ENCODE peak calls at places on chromosomes 16 and 17, in seven cellular contexts. One of them, this sample, is unnamed.

GRCh38 chr17:79650283-79650682 is 39.4 kb upstream of the RBFOX3 start:
- DNase-seq in K562: no peak
- DNase-seq in HCT116: no peak
- DNase-seq in SK-N-SH: no peak
- DNase-seq in GM12878: no peak
- DNase-seq in Panc1: no peak
- DNase-seq in HepG2: no peak
- DNase-seq in this sample: no peak

GRCh38 chr16:25212636-25213035 is 4.1 kb upstream of the AQP8 start:
- DNase-seq in GM12878: no peak
- DNase-seq in HCT116: no peak
- DNase-seq in HepG2: no peak
- DNase-seq in SK-N-SH: no peak
- DNase-seq in Panc1: no peak
- DNase-seq in K562: no peak
- DNase-seq in this sample: no peak

GRCh38 chr17:63848834-63849689 is 6.6 kb upstream of the SMARCD2 start:
- DNase-seq in SK-N-SH: peak; percentile 66
- DNase-seq in Panc1: peak; percentile 60
- DNase-seq in K562: peak; percentile 98
- DNase-seq in HepG2: peak; percentile 71
- DNase-seq in HCT116: peak; percentile 99
- DNase-seq in GM12878: peak; percentile 72
- DNase-seq in this sample: peak; percentile 96

GRCh38 chr17:38703742-38704644 is 1.1 kb upstream of the MLLT6 start:
- DNase-seq in Panc1: no peak
- DNase-seq in SK-N-SH: peak; percentile 80
- DNase-seq in K562: peak; percentile 88
- DNase-seq in HCT116: peak; percentile 81
- DNase-seq in GM12878: no peak
- DNase-seq in HepG2: peak; percentile 100
- DNase-seq in this sample: peak; percentile 99

GRCh38 chr16:3027983-3028715 is 4.3 kb downstream of the THOC6 start:
- DNase-seq in HepG2: peak; percentile 65
- DNase-seq in Panc1: peak; percentile 32
- DNase-seq in SK-N-SH: peak; percentile 95
- DNase-seq in HCT116: peak; percentile 62
- DNase-seq in K562: peak; percentile 95
- DNase-seq in GM12878: peak; percentile 23
- DNase-seq in this sample: peak; percentile 92

GRCh38 chr17:58278661-58279015 is 2.1 kb downstream of the MPO start:
- DNase-seq in HepG2: no peak
- DNase-seq in K562: no peak
- DNase-seq in SK-N-SH: peak; percentile 58
- DNase-seq in Panc1: no peak
- DNase-seq in HCT116: no peak
- DNase-seq in GM12878: no peak
- DNase-seq in this sample: no peak

GRCh38 chr17:13843862-13844640 is 225.3 kb upstream of the COX10 start:
- DNase-seq in Panc1: no peak
- DNase-seq in SK-N-SH: no peak
- DNase-seq in K562: no peak
- DNase-seq in HCT116: no peak
- DNase-seq in HepG2: no peak
- DNase-seq in GM12878: no peak
- DNase-seq in this sample: no peak

GRCh38 chr16:89268987-89269735 is 51.7 kb downstream of the ZNF778 start:
- DNase-seq in HCT116: no peak
- DNase-seq in GM12878: no peak
- DNase-seq in HepG2: no peak
- DNase-seq in K562: no peak
- DNase-seq in SK-N-SH: no peak
- DNase-seq in Panc1: no peak
- DNase-seq in this sample: no peak

GRCh38 chr17:42720996-42721583 is 23.8 kb downstream of the EZH1 start:
- DNase-seq in HCT116: peak; percentile 46
- DNase-seq in K562: peak; percentile 60
- DNase-seq in Panc1: no peak
- DNase-seq in HepG2: peak; percentile 83
- DNase-seq in GM12878: no peak
- DNase-seq in SK-N-SH: peak; percentile 75
- DNase-seq in this sample: peak; percentile 87

GRCh38 chr16:57757883-57758282 is 22.3 kb downstream of the KATNB1 start:
- DNase-seq in HepG2: no peak
- DNase-seq in K562: no peak
- DNase-seq in GM12878: no peak
- DNase-seq in SK-N-SH: no peak
- DNase-seq in HCT116: no peak
- DNase-seq in Panc1: no peak
- DNase-seq in this sample: no peak

GRCh38 chr17:58409432-58409831 is 7.9 kb downstream of the RNF43 start:
- DNase-seq in HepG2: no peak
- DNase-seq in GM12878: no peak
- DNase-seq in HCT116: no peak
- DNase-seq in Panc1: no peak
- DNase-seq in K562: no peak
- DNase-seq in SK-N-SH: no peak
- DNase-seq in this sample: no peak

GRCh38 chr16:48903054-48903453 is 293.1 kb upstream of the N4BP1 start:
- DNase-seq in GM12878: no peak
- DNase-seq in Panc1: no peak
- DNase-seq in HCT116: no peak
- DNase-seq in SK-N-SH: peak; percentile 8
- DNase-seq in HepG2: no peak
- DNase-seq in K562: no peak
- DNase-seq in this sample: peak; percentile 45

GRCh38 chr16:80462902-80463301 is 77.9 kb upstream of the DYNLRB2 start:
- DNase-seq in K562: no peak
- DNase-seq in HepG2: peak; percentile 29
- DNase-seq in HCT116: no peak
- DNase-seq in Panc1: no peak
- DNase-seq in SK-N-SH: no peak
- DNase-seq in GM12878: no peak
- DNase-seq in this sample: no peak

GRCh38 chr17:55224746-55225145 is 40.0 kb upstream of the HLF start:
- DNase-seq in HCT116: no peak
- DNase-seq in K562: no peak
- DNase-seq in Panc1: no peak
- DNase-seq in HepG2: no peak
- DNase-seq in GM12878: no peak
- DNase-seq in SK-N-SH: no peak
- DNase-seq in this sample: no peak

GRCh38 chr16:11681526-11681925 is 13.3 kb downstream of the SNN start:
- DNase-seq in K562: no peak
- DNase-seq in HepG2: no peak
- DNase-seq in GM12878: no peak
- DNase-seq in SK-N-SH: no peak
- DNase-seq in Panc1: no peak
- DNase-seq in HCT116: no peak
- DNase-seq in this sample: no peak

GRCh38 chr17:76529643-76530488 is 7.6 kb downstream of the CYGB start:
- DNase-seq in K562: peak; percentile 83
- DNase-seq in HepG2: peak; percentile 61
- DNase-seq in Panc1: no peak
- DNase-seq in GM12878: no peak
- DNase-seq in SK-N-SH: peak; percentile 92
- DNase-seq in HCT116: no peak
- DNase-seq in this sample: no peak

GRCh38 chr17:68592667-68593330 is 8.4 kb downstream of the FAM20A start:
- DNase-seq in SK-N-SH: no peak
- DNase-seq in Panc1: no peak
- DNase-seq in HCT116: no peak
- DNase-seq in HepG2: no peak
- DNase-seq in K562: no peak
- DNase-seq in GM12878: no peak
- DNase-seq in this sample: no peak

GRCh38 chr16:17412221-17412620 is 58.5 kb downstream of the XYLT1 start:
- DNase-seq in SK-N-SH: no peak
- DNase-seq in K562: no peak
- DNase-seq in HCT116: no peak
- DNase-seq in Panc1: no peak
- DNase-seq in HepG2: no peak
- DNase-seq in GM12878: no peak
- DNase-seq in this sample: peak; percentile 79

GRCh38 chr17:80453980-80454556 is 22.3 kb downstream of the NPTX1 start:
- DNase-seq in HepG2: peak; percentile 16
- DNase-seq in Panc1: no peak
- DNase-seq in SK-N-SH: no peak
- DNase-seq in K562: no peak
- DNase-seq in HCT116: no peak
- DNase-seq in GM12878: no peak
- DNase-seq in this sample: no peak

GRCh38 chr17:76276461-76277299 is 11.5 kb downstream of the UBALD2 start:
- DNase-seq in SK-N-SH: peak; percentile 42
- DNase-seq in HCT116: no peak
- DNase-seq in Panc1: no peak
- DNase-seq in HepG2: no peak
- DNase-seq in K562: no peak
- DNase-seq in GM12878: no peak
- DNase-seq in this sample: no peak

GRCh38 chr16:48099455-48099854 is 56.3 kb downstream of the ABCC12 start:
- DNase-seq in HCT116: peak; percentile 49
- DNase-seq in HepG2: no peak
- DNase-seq in K562: peak; percentile 33
- DNase-seq in GM12878: no peak
- DNase-seq in Panc1: no peak
- DNase-seq in SK-N-SH: no peak
- DNase-seq in this sample: peak; percentile 61

GRCh38 chr17:45221081-45221996 is at the start of gene FMNL1:
- DNase-seq in K562: peak; percentile 60
- DNase-seq in HCT116: no peak
- DNase-seq in GM12878: no peak
- DNase-seq in Panc1: no peak
- DNase-seq in HepG2: no peak
- DNase-seq in SK-N-SH: peak; percentile 71
- DNase-seq in this sample: peak; percentile 80

GRCh38 chr17:37358098-37358829 is 17.5 kb upstream of the C17orf78 start:
- DNase-seq in HepG2: peak; percentile 81
- DNase-seq in SK-N-SH: peak; percentile 84
- DNase-seq in HCT116: no peak
- DNase-seq in K562: peak; percentile 71
- DNase-seq in Panc1: no peak
- DNase-seq in GM12878: no peak
- DNase-seq in this sample: peak; percentile 94

DNA sequence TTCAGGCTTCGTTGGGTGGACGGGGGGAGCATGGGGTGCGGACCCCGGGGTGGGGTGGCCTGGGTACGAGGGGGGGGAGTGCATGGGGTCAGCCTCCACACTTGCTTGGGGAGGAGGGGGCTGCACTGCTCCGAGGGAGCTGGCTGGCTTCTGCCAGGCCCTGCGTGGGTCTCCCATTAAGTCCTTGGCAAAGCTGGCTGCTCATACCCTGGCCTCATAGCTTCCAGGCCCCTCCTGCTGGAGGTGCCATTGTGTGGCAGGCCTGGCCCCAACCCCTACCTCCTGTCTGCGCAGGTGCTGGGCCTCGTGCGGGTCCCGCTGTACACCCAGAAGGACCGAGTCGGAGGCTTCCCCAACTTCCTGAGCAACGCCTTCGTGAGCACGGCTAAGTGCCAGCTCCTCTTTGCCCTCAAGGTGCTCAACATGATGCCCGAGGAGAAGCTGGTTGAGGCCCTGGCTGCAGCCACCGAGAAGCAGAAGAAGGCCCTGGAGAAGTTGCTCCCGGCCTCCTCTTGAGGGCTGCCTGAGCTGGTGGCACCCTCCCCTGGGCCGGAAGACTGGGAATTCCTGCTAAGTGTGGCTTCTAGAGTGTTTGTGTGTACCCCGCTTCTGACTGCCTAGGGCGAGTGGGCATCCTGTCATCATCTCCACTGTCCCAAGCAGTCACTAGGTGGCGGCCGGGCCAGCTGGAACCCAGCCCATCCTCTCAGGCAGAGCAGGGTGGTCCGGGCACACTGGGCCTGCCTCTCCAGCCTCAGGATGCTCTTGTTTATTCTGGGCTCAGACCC is 1.5 kb downstream of the NUDT16L1 start:
- DNase-seq in Panc1: no peak
- DNase-seq in HCT116: no peak
- DNase-seq in GM12878: no peak
- DNase-seq in K562: no peak
- DNase-seq in HepG2: no peak
- DNase-seq in SK-N-SH: peak; percentile 58
- DNase-seq in this sample: no peak
- H3K4me1 ChIP-seq in Panc1: peaks cover 49% of the 10 kb centered on the region
- H3K4me1 ChIP-seq in HCT116: peaks cover 16% of the 10 kb centered on the region
- H3K4me1 ChIP-seq in GM12878: peaks cover 12% of the 10 kb centered on the region
- H3K4me1 ChIP-seq in K562: peaks cover 72% of the 10 kb centered on the region
- H3K4me1 ChIP-seq in HepG2: peaks cover 38% of the 10 kb centered on the region
- H3K4me1 ChIP-seq in SK-N-SH: no peaks in the 10 kb centered on the region
- H3K4me1 ChIP-seq in this sample: no peaks in the 10 kb centered on the region

GRCh38 chr16:66001432-66001831 is 365.1 kb upstream of the CDH5 start:
- DNase-seq in Panc1: no peak
- DNase-seq in SK-N-SH: no peak
- DNase-seq in K562: no peak
- DNase-seq in HepG2: no peak
- DNase-seq in GM12878: no peak
- DNase-seq in HCT116: no peak
- DNase-seq in this sample: no peak
- TF ChIP-seq POLR2AphosphoS5 in Panc1: no peak
- TF ChIP-seq POLR2AphosphoS5 in SK-N-SH: no peak
- TF ChIP-seq POLR2AphosphoS5 in K562: no peak
- TF ChIP-seq POLR2AphosphoS5 in HepG2: no peak
- TF ChIP-seq POLR2AphosphoS5 in GM12878: no peak
- TF ChIP-seq POLR2AphosphoS5 in HCT116: no peak
- TF ChIP-seq POLR2AphosphoS5 in this sample: no peak

GRCh38 chr17:72982680-72983079 is 109.8 kb downstream of the SLC39A11 start:
- DNase-seq in HCT116: no peak
- DNase-seq in K562: no peak
- DNase-seq in HepG2: peak; percentile 39
- DNase-seq in Panc1: no peak
- DNase-seq in GM12878: no peak
- DNase-seq in SK-N-SH: no peak
- DNase-seq in this sample: no peak

GRCh38 chr17:72985882-72986720 is 106.4 kb downstream of the SLC39A11 start:
- DNase-seq in Panc1: peak; percentile 53
- DNase-seq in GM12878: peak; percentile 47
- DNase-seq in HepG2: peak; percentile 79
- DNase-seq in K562: peak; percentile 85
- DNase-seq in HCT116: peak; percentile 70
- DNase-seq in SK-N-SH: peak; percentile 85
- DNase-seq in this sample: peak; percentile 93

GRCh38 chr17:72987166-72987565 is 105.3 kb downstream of the SLC39A11 start:
- DNase-seq in GM12878: no peak
- DNase-seq in HCT116: no peak
- DNase-seq in Panc1: no peak
- DNase-seq in HepG2: no peak
- DNase-seq in SK-N-SH: no peak
- DNase-seq in K562: no peak
- DNase-seq in this sample: no peak

GRCh38 chr17:72984925-72985322 is 107.6 kb downstream of the SLC39A11 start:
- DNase-seq in SK-N-SH: no peak
- DNase-seq in K562: no peak
- DNase-seq in Panc1: no peak
- DNase-seq in HCT116: peak; percentile 82
- DNase-seq in HepG2: no peak
- DNase-seq in GM12878: no peak
- DNase-seq in this sample: no peak

GRCh38 chr17:72984145-72984924 is 108.2 kb downstream of the SLC39A11 start:
- DNase-seq in GM12878: no peak
- DNase-seq in HCT116: peak; percentile 84
- DNase-seq in HepG2: no peak
- DNase-seq in K562: no peak
- DNase-seq in Panc1: no peak
- DNase-seq in SK-N-SH: no peak
- DNase-seq in this sample: no peak
- TF ChIP-seq REST in GM12878: no peak
- TF ChIP-seq REST in HCT116: no peak
- TF ChIP-seq REST in HepG2: no peak
- TF ChIP-seq REST in K562: no peak
- TF ChIP-seq REST in Panc1: no peak
- TF ChIP-seq REST in SK-N-SH: no peak
- TF ChIP-seq REST in this sample: no peak

GRCh38 chr17:81563861-81564586 is 11.9 kb upstream of the FAAP100 start:
- DNase-seq in HepG2: no peak
- DNase-seq in SK-N-SH: no peak
- DNase-seq in K562: no peak
- DNase-seq in Panc1: no peak
- DNase-seq in GM12878: no peak
- DNase-seq in HCT116: no peak
- DNase-seq in this sample: no peak
- H3K4me1 ChIP-seq in HepG2: no peaks in the 10 kb centered on the region
- H3K4me1 ChIP-seq in SK-N-SH: peaks cover 33% of the 10 kb centered on the region
- H3K4me1 ChIP-seq in K562: peaks cover 3% of the 10 kb centered on the region
- H3K4me1 ChIP-seq in Panc1: peaks cover 93% of the 10 kb centered on the region
- H3K4me1 ChIP-seq in GM12878: peaks cover 22% of the 10 kb centered on the region
- H3K4me1 ChIP-seq in HCT116: peaks cover 24% of the 10 kb centered on the region
- H3K4me1 ChIP-seq in this sample: no peaks in the 10 kb centered on the region

This sample was measured in GM23338.